ENCODE peak calls at places on chromosomes 12 and 14, in nine cellular contexts. One of them, this sample, is unnamed.

GRCh38 chr12:25388216-25388615 is 137.5 kb upstream of the KRAS start:
- DNase-seq in ascending aorta: no peak
- DNase-seq in lung: no peak
- DNase-seq in endothelial cell: no peak
- DNase-seq in testis: no peak
- DNase-seq in dorsolateral prefrontal cortex: no peak
- DNase-seq in neural crest cell: no peak
- DNase-seq in Caco-2: no peak
- DNase-seq in IMR-90: peak
- DNase-seq in this sample: no peak

GRCh38 chr14:95217391-95217900 is 60.1 kb upstream of the DICER1 start:
- DNase-seq in IMR-90: no peak
- DNase-seq in lung: no peak
- DNase-seq in testis: no peak
- DNase-seq in ascending aorta: no peak
- DNase-seq in endothelial cell: no peak
- DNase-seq in Caco-2: no peak
- DNase-seq in dorsolateral prefrontal cortex: no peak
- DNase-seq in neural crest cell: no peak
- DNase-seq in this sample: no peak

GRCh38 chr14:42806909-42807315 is 1200.2 kb downstream of the LRFN5 start:
- DNase-seq in lung: no peak
- DNase-seq in neural crest cell: no peak
- DNase-seq in dorsolateral prefrontal cortex: no peak
- DNase-seq in endothelial cell: no peak
- DNase-seq in Caco-2: no peak
- DNase-seq in testis: no peak
- DNase-seq in IMR-90: peak
- DNase-seq in ascending aorta: no peak
- DNase-seq in this sample: no peak

GRCh38 chr14:68246074-68246980 is 426.7 kb downstream of the RAD51B start:
- DNase-seq in testis: peak
- DNase-seq in lung: no peak
- DNase-seq in IMR-90: no peak
- DNase-seq in Caco-2: no peak
- DNase-seq in neural crest cell: no peak
- DNase-seq in dorsolateral prefrontal cortex: no peak
- DNase-seq in ascending aorta: no peak
- DNase-seq in endothelial cell: no peak
- DNase-seq in this sample: no peak

GRCh38 chr12:103077108-103077773 is 119.8 kb downstream of the ASCL1 start:
- DNase-seq in testis: no peak
- DNase-seq in dorsolateral prefrontal cortex: no peak
- DNase-seq in Caco-2: no peak
- DNase-seq in neural crest cell: no peak
- DNase-seq in lung: no peak
- DNase-seq in IMR-90: no peak
- DNase-seq in ascending aorta: no peak
- DNase-seq in endothelial cell: no peak
- DNase-seq in this sample: no peak

GRCh38 chr12:64236549-64236948 is 14.5 kb upstream of the KICS2 start:
- DNase-seq in lung: no peak
- DNase-seq in Caco-2: peak
- DNase-seq in ascending aorta: no peak
- DNase-seq in neural crest cell: no peak
- DNase-seq in testis: no peak
- DNase-seq in IMR-90: peak
- DNase-seq in dorsolateral prefrontal cortex: no peak
- DNase-seq in endothelial cell: no peak
- DNase-seq in this sample: no peak

GRCh38 chr12:32240833-32241232 is 134.2 kb downstream of the BICD1 start:
- DNase-seq in IMR-90: peak
- DNase-seq in dorsolateral prefrontal cortex: no peak
- DNase-seq in testis: no peak
- DNase-seq in ascending aorta: no peak
- DNase-seq in lung: no peak
- DNase-seq in neural crest cell: no peak
- DNase-seq in Caco-2: no peak
- DNase-seq in endothelial cell: no peak
- DNase-seq in this sample: no peak

GRCh38 chr14:100584056-100585031 is 2.9 kb downstream of the BEGAIN start:
- DNase-seq in endothelial cell: no peak
- DNase-seq in IMR-90: no peak
- DNase-seq in Caco-2: no peak
- DNase-seq in ascending aorta: no peak
- DNase-seq in neural crest cell: no peak
- DNase-seq in testis: no peak
- DNase-seq in dorsolateral prefrontal cortex: no peak
- DNase-seq in lung: no peak
- DNase-seq in this sample: no peak

GRCh38 chr12:512933-513332 is 53.2 kb downstream of the B4GALNT3 start:
- DNase-seq in neural crest cell: no peak
- DNase-seq in IMR-90: no peak
- DNase-seq in lung: no peak
- DNase-seq in ascending aorta: no peak
- DNase-seq in endothelial cell: no peak
- DNase-seq in testis: no peak
- DNase-seq in Caco-2: no peak
- DNase-seq in dorsolateral prefrontal cortex: no peak
- DNase-seq in this sample: no peak

GRCh38 chr12:517538-517937 is 57.8 kb downstream of the B4GALNT3 start:
- DNase-seq in IMR-90: no peak
- DNase-seq in lung: no peak
- DNase-seq in neural crest cell: no peak
- DNase-seq in dorsolateral prefrontal cortex: no peak
- DNase-seq in Caco-2: no peak
- DNase-seq in testis: no peak
- DNase-seq in endothelial cell: no peak
- DNase-seq in ascending aorta: no peak
- DNase-seq in this sample: no peak

GRCh38 chr12:509494-509893 is 49.8 kb downstream of the B4GALNT3 start:
- DNase-seq in dorsolateral prefrontal cortex: no peak
- DNase-seq in endothelial cell: no peak
- DNase-seq in lung: peak
- DNase-seq in Caco-2: no peak
- DNase-seq in IMR-90: peak
- DNase-seq in neural crest cell: no peak
- DNase-seq in ascending aorta: no peak
- DNase-seq in testis: no peak
- DNase-seq in this sample: no peak

GRCh38 chr12:510071-510825 is 50.5 kb downstream of the B4GALNT3 start:
- DNase-seq in neural crest cell: peak
- DNase-seq in lung: peak
- DNase-seq in dorsolateral prefrontal cortex: peak
- DNase-seq in ascending aorta: no peak
- DNase-seq in testis: no peak
- DNase-seq in Caco-2: no peak
- DNase-seq in endothelial cell: no peak
- DNase-seq in IMR-90: no peak
- DNase-seq in this sample: no peak

GRCh38 chr12:513446-513845 is 53.7 kb downstream of the B4GALNT3 start:
- DNase-seq in ascending aorta: no peak
- DNase-seq in dorsolateral prefrontal cortex: no peak
- DNase-seq in endothelial cell: no peak
- DNase-seq in lung: no peak
- DNase-seq in Caco-2: peak
- DNase-seq in neural crest cell: no peak
- DNase-seq in IMR-90: no peak
- DNase-seq in testis: no peak
- DNase-seq in this sample: no peak
- TF ChIP-seq CTCF in ascending aorta: no peak
- TF ChIP-seq CTCF in dorsolateral prefrontal cortex: no peak
- TF ChIP-seq CTCF in endothelial cell: no peak
- TF ChIP-seq CTCF in lung: no peak
- TF ChIP-seq CTCF in Caco-2: no peak
- TF ChIP-seq CTCF in neural crest cell: no peak
- TF ChIP-seq CTCF in IMR-90: no peak
- TF ChIP-seq CTCF in testis: no peak
- TF ChIP-seq CTCF in this sample: no peak

GRCh38 chr12:49295087-49296001 is at the start of gene PRPH:
- DNase-seq in dorsolateral prefrontal cortex: no peak
- DNase-seq in neural crest cell: no peak
- DNase-seq in ascending aorta: no peak
- DNase-seq in IMR-90: no peak
- DNase-seq in endothelial cell: no peak
- DNase-seq in lung: no peak
- DNase-seq in Caco-2: no peak
- DNase-seq in testis: peak
- DNase-seq in this sample: peak
- TF ChIP-seq CTCF in dorsolateral prefrontal cortex: no peak
- TF ChIP-seq CTCF in neural crest cell: no peak
- TF ChIP-seq CTCF in ascending aorta: no peak
- TF ChIP-seq CTCF in IMR-90: no peak
- TF ChIP-seq CTCF in endothelial cell: no peak
- TF ChIP-seq CTCF in lung: no peak
- TF ChIP-seq CTCF in Caco-2: no peak
- TF ChIP-seq CTCF in testis: no peak
- TF ChIP-seq CTCF in this sample: no peak

GRCh38 chr12:56634837-56635538 is 4.9 kb upstream of the BAZ2A start:
- DNase-seq in dorsolateral prefrontal cortex: peak
- DNase-seq in endothelial cell: peak
- DNase-seq in Caco-2: peak
- DNase-seq in IMR-90: peak
- DNase-seq in ascending aorta: peak
- DNase-seq in neural crest cell: peak
- DNase-seq in testis: peak
- DNase-seq in lung: peak
- DNase-seq in this sample: peak

GRCh38 chr12:56637621-56638020 is 7.5 kb upstream of the BAZ2A start:
- DNase-seq in endothelial cell: no peak
- DNase-seq in neural crest cell: no peak
- DNase-seq in ascending aorta: no peak
- DNase-seq in lung: no peak
- DNase-seq in dorsolateral prefrontal cortex: no peak
- DNase-seq in testis: no peak
- DNase-seq in Caco-2: no peak
- DNase-seq in IMR-90: no peak
- DNase-seq in this sample: no peak

GRCh38 chr12:56636118-56636674 is 6.1 kb upstream of the BAZ2A start:
- DNase-seq in testis: peak
- DNase-seq in neural crest cell: peak
- DNase-seq in Caco-2: peak
- DNase-seq in ascending aorta: peak
- DNase-seq in lung: peak
- DNase-seq in endothelial cell: peak
- DNase-seq in dorsolateral prefrontal cortex: peak
- DNase-seq in IMR-90: peak
- DNase-seq in this sample: peak

GRCh38 chr12:56635539-56636117 is 5.5 kb upstream of the BAZ2A start:
- DNase-seq in lung: no peak
- DNase-seq in IMR-90: no peak
- DNase-seq in testis: no peak
- DNase-seq in dorsolateral prefrontal cortex: no peak
- DNase-seq in ascending aorta: no peak
- DNase-seq in Caco-2: no peak
- DNase-seq in neural crest cell: no peak
- DNase-seq in endothelial cell: no peak
- DNase-seq in this sample: no peak

DNA sequence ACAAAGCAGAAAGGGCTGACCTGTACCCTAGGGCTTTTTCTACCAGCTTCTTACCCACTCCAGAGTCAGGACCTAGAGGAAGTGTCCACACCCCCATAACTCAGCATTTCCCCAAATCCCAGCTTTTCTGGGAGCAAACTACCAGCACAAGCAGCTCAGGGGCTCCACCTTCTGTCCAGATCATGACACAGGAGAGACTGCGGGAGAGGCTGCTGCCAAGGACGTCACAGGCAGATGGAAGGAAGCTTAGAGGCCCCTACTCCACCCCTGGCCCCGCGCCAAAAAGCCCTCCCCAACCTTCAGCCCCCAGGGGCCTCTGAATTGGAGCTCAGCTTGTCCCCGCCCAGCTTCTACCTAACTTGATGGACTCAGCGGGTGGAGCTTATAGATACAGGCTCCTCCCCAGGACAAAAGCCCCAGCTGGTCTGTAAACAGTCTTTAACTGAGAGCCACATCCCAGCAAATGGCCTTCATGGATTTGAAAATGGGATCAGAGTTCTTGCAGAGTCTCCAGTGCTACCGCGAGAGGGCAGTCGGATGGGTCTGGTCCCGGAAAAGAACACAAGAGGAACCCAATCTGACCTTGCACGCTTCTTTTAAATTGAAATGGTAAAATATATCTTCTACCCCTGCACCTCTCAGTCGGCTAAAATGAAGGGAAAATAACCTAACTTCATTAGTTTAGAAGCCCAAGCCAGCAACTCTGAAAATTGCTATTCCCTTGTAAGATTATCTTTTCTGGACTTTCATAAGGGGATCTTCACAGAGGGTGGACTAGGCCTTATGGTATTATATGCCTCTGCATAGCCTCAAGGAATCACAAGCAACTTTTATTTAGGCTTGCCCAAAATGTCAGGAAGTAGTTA is 6.8 kb upstream of the BAZ2A start:
- DNase-seq in neural crest cell: peak
- DNase-seq in testis: peak
- DNase-seq in IMR-90: peak
- DNase-seq in dorsolateral prefrontal cortex: peak
- DNase-seq in ascending aorta: peak
- DNase-seq in endothelial cell: peak
- DNase-seq in Caco-2: peak
- DNase-seq in lung: peak
- DNase-seq in this sample: peak
- TF ChIP-seq CTCF in neural crest cell: peak
- TF ChIP-seq CTCF in testis: peak
- TF ChIP-seq CTCF in IMR-90: peak
- TF ChIP-seq CTCF in dorsolateral prefrontal cortex: peak
- TF ChIP-seq CTCF in ascending aorta: peak
- TF ChIP-seq CTCF in endothelial cell: peak
- TF ChIP-seq CTCF in Caco-2: peak
- TF ChIP-seq CTCF in lung: peak
- TF ChIP-seq CTCF in this sample: peak

GRCh38 chr14:89848165-89848564 is 106.4 kb downstream of the EFCAB11 start:
- DNase-seq in dorsolateral prefrontal cortex: no peak
- DNase-seq in endothelial cell: no peak
- DNase-seq in neural crest cell: no peak
- DNase-seq in IMR-90: peak
- DNase-seq in testis: no peak
- DNase-seq in Caco-2: no peak
- DNase-seq in lung: no peak
- DNase-seq in ascending aorta: no peak
- DNase-seq in this sample: no peak

GRCh38 chr14:89844508-89844907 is 110.0 kb downstream of the EFCAB11 start:
- DNase-seq in endothelial cell: no peak
- DNase-seq in lung: no peak
- DNase-seq in dorsolateral prefrontal cortex: no peak
- DNase-seq in testis: no peak
- DNase-seq in ascending aorta: no peak
- DNase-seq in Caco-2: no peak
- DNase-seq in IMR-90: peak
- DNase-seq in neural crest cell: no peak
- DNase-seq in this sample: no peak

GRCh38 chr14:89842852-89843251 is 111.7 kb downstream of the EFCAB11 start:
- DNase-seq in Caco-2: peak
- DNase-seq in endothelial cell: no peak
- DNase-seq in dorsolateral prefrontal cortex: no peak
- DNase-seq in neural crest cell: no peak
- DNase-seq in IMR-90: no peak
- DNase-seq in testis: no peak
- DNase-seq in lung: no peak
- DNase-seq in ascending aorta: no peak
- DNase-seq in this sample: no peak

GRCh38 chr14:89841855-89842254 is 112.7 kb downstream of the EFCAB11 start:
- DNase-seq in lung: no peak
- DNase-seq in Caco-2: no peak
- DNase-seq in ascending aorta: no peak
- DNase-seq in endothelial cell: no peak
- DNase-seq in testis: no peak
- DNase-seq in neural crest cell: no peak
- DNase-seq in IMR-90: no peak
- DNase-seq in dorsolateral prefrontal cortex: no peak
- DNase-seq in this sample: no peak

GRCh38 chr14:89845346-89845745 is 109.2 kb downstream of the EFCAB11 start:
- DNase-seq in Caco-2: peak
- DNase-seq in neural crest cell: no peak
- DNase-seq in endothelial cell: no peak
- DNase-seq in testis: no peak
- DNase-seq in lung: no peak
- DNase-seq in dorsolateral prefrontal cortex: no peak
- DNase-seq in ascending aorta: peak
- DNase-seq in IMR-90: peak
- DNase-seq in this sample: no peak
- TF ChIP-seq CTCF in Caco-2: no peak
- TF ChIP-seq CTCF in neural crest cell: no peak
- TF ChIP-seq CTCF in endothelial cell: no peak
- TF ChIP-seq CTCF in testis: no peak
- TF ChIP-seq CTCF in lung: no peak
- TF ChIP-seq CTCF in dorsolateral prefrontal cortex: no peak
- TF ChIP-seq CTCF in ascending aorta: no peak
- TF ChIP-seq CTCF in IMR-90: no peak
- TF ChIP-seq CTCF in this sample: no peak